ENCODE peak calls at places on chromosomes 4 and X, in five cellular contexts. One of them, this sample, is unnamed.

GRCh38 chr4:55020131-55020530 is 105.3 kb downstream of the KDR start:
- DNase-seq in HuH-7: no peak
- DNase-seq in cardiac fibroblast: no peak
- DNase-seq in OCI-LY7: no peak
- DNase-seq in activated CD4-positive, alpha-beta T cell treated with anti-CD3 and anti-CD28 coated beads, Interleukin-2, amount 10 ng/mL, durations not matched to agents 7 days and 5 days: no peak
- DNase-seq in this sample: no peak

GRCh38 chr4:188934320-188934975 is 795.2 kb downstream of the TRIML1 start:
- DNase-seq in activated CD4-positive, alpha-beta T cell treated with anti-CD3 and anti-CD28 coated beads, Interleukin-2, amount 10 ng/mL, durations not matched to agents 7 days and 5 days: no peak
- DNase-seq in OCI-LY7: no peak
- DNase-seq in HuH-7: no peak
- DNase-seq in cardiac fibroblast: peak
- DNase-seq in this sample: no peak

GRCh38 chr4:148239406-148239805 is 202.8 kb downstream of the NR3C2 start:
- DNase-seq in cardiac fibroblast: no peak
- DNase-seq in HuH-7: no peak
- DNase-seq in activated CD4-positive, alpha-beta T cell treated with anti-CD3 and anti-CD28 coated beads, Interleukin-2, amount 10 ng/mL, durations not matched to agents 7 days and 5 days: no peak
- DNase-seq in OCI-LY7: no peak
- DNase-seq in this sample: peak

GRCh38 chr4:98828801-98829200 is 100.1 kb downstream of the EIF4E start:
- DNase-seq in HuH-7: no peak
- DNase-seq in cardiac fibroblast: no peak
- DNase-seq in OCI-LY7: no peak
- DNase-seq in activated CD4-positive, alpha-beta T cell treated with anti-CD3 and anti-CD28 coated beads, Interleukin-2, amount 10 ng/mL, durations not matched to agents 7 days and 5 days: peak
- DNase-seq in this sample: peak

GRCh38 chr4:185312699-185313098 is 83.0 kb downstream of the LRP2BP start:
- DNase-seq in HuH-7: no peak
- DNase-seq in OCI-LY7: no peak
- DNase-seq in activated CD4-positive, alpha-beta T cell treated with anti-CD3 and anti-CD28 coated beads, Interleukin-2, amount 10 ng/mL, durations not matched to agents 7 days and 5 days: no peak
- DNase-seq in cardiac fibroblast: no peak
- DNase-seq in this sample: no peak

GRCh38 chr4:26885912-26886274 is 25.3 kb downstream of the STIM2 start:
- DNase-seq in activated CD4-positive, alpha-beta T cell treated with anti-CD3 and anti-CD28 coated beads, Interleukin-2, amount 10 ng/mL, durations not matched to agents 7 days and 5 days: peak
- DNase-seq in HuH-7: no peak
- DNase-seq in OCI-LY7: peak
- DNase-seq in cardiac fibroblast: no peak
- DNase-seq in this sample: peak

GRCh38 chrX:153693216-153694086 is 5.7 kb downstream of the SLC6A8 start:
- DNase-seq in activated CD4-positive, alpha-beta T cell treated with anti-CD3 and anti-CD28 coated beads, Interleukin-2, amount 10 ng/mL, durations not matched to agents 7 days and 5 days: no peak
- DNase-seq in OCI-LY7: no peak
- DNase-seq in cardiac fibroblast: no peak
- DNase-seq in HuH-7: no peak
- DNase-seq in this sample: no peak

GRCh38 chr4:31366041-31366440 is 645.9 kb downstream of the PCDH7 start:
- DNase-seq in cardiac fibroblast: peak
- DNase-seq in OCI-LY7: no peak
- DNase-seq in HuH-7: no peak
- DNase-seq in activated CD4-positive, alpha-beta T cell treated with anti-CD3 and anti-CD28 coated beads, Interleukin-2, amount 10 ng/mL, durations not matched to agents 7 days and 5 days: no peak
- DNase-seq in this sample: no peak

GRCh38 chr4:7805533-7806079 is 134.1 kb downstream of the AFAP1 start:
- DNase-seq in activated CD4-positive, alpha-beta T cell treated with anti-CD3 and anti-CD28 coated beads, Interleukin-2, amount 10 ng/mL, durations not matched to agents 7 days and 5 days: no peak
- DNase-seq in HuH-7: peak
- DNase-seq in cardiac fibroblast: peak
- DNase-seq in OCI-LY7: no peak
- DNase-seq in this sample: no peak

GRCh38 chrX:113929004-113929403 is 654.9 kb upstream of the HTR2C start:
- DNase-seq in HuH-7: peak
- DNase-seq in activated CD4-positive, alpha-beta T cell treated with anti-CD3 and anti-CD28 coated beads, Interleukin-2, amount 10 ng/mL, durations not matched to agents 7 days and 5 days: no peak
- DNase-seq in cardiac fibroblast: peak
- DNase-seq in OCI-LY7: peak
- DNase-seq in this sample: peak

GRCh38 chrX:86047174-86047991 is at the start of gene CHM:
- DNase-seq in activated CD4-positive, alpha-beta T cell treated with anti-CD3 and anti-CD28 coated beads, Interleukin-2, amount 10 ng/mL, durations not matched to agents 7 days and 5 days: peak
- DNase-seq in HuH-7: no peak
- DNase-seq in cardiac fibroblast: peak
- DNase-seq in OCI-LY7: peak
- DNase-seq in this sample: peak

GRCh38 chr4:30103455-30103854 is 616.7 kb upstream of the PCDH7 start:
- DNase-seq in cardiac fibroblast: peak
- DNase-seq in OCI-LY7: no peak
- DNase-seq in activated CD4-positive, alpha-beta T cell treated with anti-CD3 and anti-CD28 coated beads, Interleukin-2, amount 10 ng/mL, durations not matched to agents 7 days and 5 days: no peak
- DNase-seq in HuH-7: no peak
- DNase-seq in this sample: no peak

GRCh38 chr4:37533286-37534033 is 152.7 kb downstream of the RELL1 start:
- DNase-seq in HuH-7: no peak
- DNase-seq in activated CD4-positive, alpha-beta T cell treated with anti-CD3 and anti-CD28 coated beads, Interleukin-2, amount 10 ng/mL, durations not matched to agents 7 days and 5 days: no peak
- DNase-seq in cardiac fibroblast: no peak
- DNase-seq in OCI-LY7: no peak
- DNase-seq in this sample: peak

GRCh38 chr4:174522183-174523002 is at the start of gene HPGD:
- DNase-seq in OCI-LY7: peak
- DNase-seq in HuH-7: peak
- DNase-seq in activated CD4-positive, alpha-beta T cell treated with anti-CD3 and anti-CD28 coated beads, Interleukin-2, amount 10 ng/mL, durations not matched to agents 7 days and 5 days: peak
- DNase-seq in cardiac fibroblast: no peak
- DNase-seq in this sample: no peak

GRCh38 chrX:100731441-100732281 is at the start of gene SYTL4:
- DNase-seq in activated CD4-positive, alpha-beta T cell treated with anti-CD3 and anti-CD28 coated beads, Interleukin-2, amount 10 ng/mL, durations not matched to agents 7 days and 5 days: no peak
- DNase-seq in cardiac fibroblast: peak
- DNase-seq in HuH-7: peak
- DNase-seq in OCI-LY7: no peak
- DNase-seq in this sample: no peak

GRCh38 chr4:145937990-145938611 is 522 bp downstream of the ZNF827 start:
- DNase-seq in HuH-7: peak
- DNase-seq in OCI-LY7: peak
- DNase-seq in activated CD4-positive, alpha-beta T cell treated with anti-CD3 and anti-CD28 coated beads, Interleukin-2, amount 10 ng/mL, durations not matched to agents 7 days and 5 days: peak
- DNase-seq in cardiac fibroblast: peak
- DNase-seq in this sample: peak

GRCh38 chr4:101439926-101440325 is 92.6 kb upstream of the PPP3CA start:
- DNase-seq in activated CD4-positive, alpha-beta T cell treated with anti-CD3 and anti-CD28 coated beads, Interleukin-2, amount 10 ng/mL, durations not matched to agents 7 days and 5 days: no peak
- DNase-seq in cardiac fibroblast: peak
- DNase-seq in HuH-7: no peak
- DNase-seq in OCI-LY7: no peak
- DNase-seq in this sample: no peak

GRCh38 chrX:111352424-111352823 is 59.6 kb downstream of the DCX start:
- DNase-seq in activated CD4-positive, alpha-beta T cell treated with anti-CD3 and anti-CD28 coated beads, Interleukin-2, amount 10 ng/mL, durations not matched to agents 7 days and 5 days: no peak
- DNase-seq in HuH-7: no peak
- DNase-seq in cardiac fibroblast: peak
- DNase-seq in OCI-LY7: no peak
- DNase-seq in this sample: no peak

GRCh38 chr4:70705856-70706461 is 15.8 kb upstream of the RUFY3 start:
- DNase-seq in cardiac fibroblast: no peak
- DNase-seq in activated CD4-positive, alpha-beta T cell treated with anti-CD3 and anti-CD28 coated beads, Interleukin-2, amount 10 ng/mL, durations not matched to agents 7 days and 5 days: no peak
- DNase-seq in OCI-LY7: no peak
- DNase-seq in HuH-7: no peak
- DNase-seq in this sample: no peak

GRCh38 chr4:120672558-120673147 is 249.9 kb downstream of the PRDM5 start:
- DNase-seq in activated CD4-positive, alpha-beta T cell treated with anti-CD3 and anti-CD28 coated beads, Interleukin-2, amount 10 ng/mL, durations not matched to agents 7 days and 5 days: no peak
- DNase-seq in cardiac fibroblast: no peak
- DNase-seq in OCI-LY7: no peak
- DNase-seq in HuH-7: no peak
- DNase-seq in this sample: no peak

GRCh38 chr4:23036503-23036902 is 343.8 kb downstream of the GBA3 start:
- DNase-seq in OCI-LY7: no peak
- DNase-seq in cardiac fibroblast: no peak
- DNase-seq in HuH-7: no peak
- DNase-seq in activated CD4-positive, alpha-beta T cell treated with anti-CD3 and anti-CD28 coated beads, Interleukin-2, amount 10 ng/mL, durations not matched to agents 7 days and 5 days: no peak
- DNase-seq in this sample: no peak

GRCh38 chr4:8244931-8245460 is 24.6 kb upstream of the HTRA3 start:
- DNase-seq in HuH-7: no peak
- DNase-seq in cardiac fibroblast: no peak
- DNase-seq in activated CD4-positive, alpha-beta T cell treated with anti-CD3 and anti-CD28 coated beads, Interleukin-2, amount 10 ng/mL, durations not matched to agents 7 days and 5 days: no peak
- DNase-seq in OCI-LY7: no peak
- DNase-seq in this sample: no peak

GRCh38 chr4:95319169-95319568 is 229.6 kb downstream of the UNC5C start:
- DNase-seq in OCI-LY7: no peak
- DNase-seq in HuH-7: no peak
- DNase-seq in cardiac fibroblast: peak
- DNase-seq in activated CD4-positive, alpha-beta T cell treated with anti-CD3 and anti-CD28 coated beads, Interleukin-2, amount 10 ng/mL, durations not matched to agents 7 days and 5 days: no peak
- DNase-seq in this sample: no peak

GRCh38 chrX:132612990-132613564 is 124.2 kb upstream of the MBNL3 start:
- DNase-seq in activated CD4-positive, alpha-beta T cell treated with anti-CD3 and anti-CD28 coated beads, Interleukin-2, amount 10 ng/mL, durations not matched to agents 7 days and 5 days: peak
- DNase-seq in cardiac fibroblast: peak
- DNase-seq in HuH-7: peak
- DNase-seq in OCI-LY7: peak
- DNase-seq in this sample: peak

GRCh38 chr4:32172761-32173160 is 1452.6 kb downstream of the PCDH7 start:
- DNase-seq in cardiac fibroblast: peak
- DNase-seq in OCI-LY7: no peak
- DNase-seq in activated CD4-positive, alpha-beta T cell treated with anti-CD3 and anti-CD28 coated beads, Interleukin-2, amount 10 ng/mL, durations not matched to agents 7 days and 5 days: no peak
- DNase-seq in HuH-7: no peak
- DNase-seq in this sample: no peak

GRCh38 chr4:137558951-137559350 is 26.7 kb upstream of the PCDH18 start:
- DNase-seq in cardiac fibroblast: peak
- DNase-seq in activated CD4-positive, alpha-beta T cell treated with anti-CD3 and anti-CD28 coated beads, Interleukin-2, amount 10 ng/mL, durations not matched to agents 7 days and 5 days: no peak
- DNase-seq in OCI-LY7: no peak
- DNase-seq in HuH-7: no peak
- DNase-seq in this sample: no peak

GRCh38 chrX:10106801-10107200 is 50.0 kb upstream of the CLCN4 start:
- DNase-seq in activated CD4-positive, alpha-beta T cell treated with anti-CD3 and anti-CD28 coated beads, Interleukin-2, amount 10 ng/mL, durations not matched to agents 7 days and 5 days: peak
- DNase-seq in cardiac fibroblast: no peak
- DNase-seq in OCI-LY7: peak
- DNase-seq in HuH-7: no peak
- DNase-seq in this sample: peak

GRCh38 chr4:38728651-38729141 is 54.1 kb downstream of the TLR10 start:
- DNase-seq in activated CD4-positive, alpha-beta T cell treated with anti-CD3 and anti-CD28 coated beads, Interleukin-2, amount 10 ng/mL, durations not matched to agents 7 days and 5 days: no peak
- DNase-seq in OCI-LY7: no peak
- DNase-seq in cardiac fibroblast: no peak
- DNase-seq in HuH-7: peak
- DNase-seq in this sample: no peak

GRCh38 chr4:157127571-157127970 is 51.6 kb downstream of the GLRB start:
- DNase-seq in OCI-LY7: no peak
- DNase-seq in HuH-7: no peak
- DNase-seq in cardiac fibroblast: no peak
- DNase-seq in activated CD4-positive, alpha-beta T cell treated with anti-CD3 and anti-CD28 coated beads, Interleukin-2, amount 10 ng/mL, durations not matched to agents 7 days and 5 days: no peak
- DNase-seq in this sample: no peak

This sample was measured in Karpas-422.